ENCODE peak calls at places on chromosomes 2 and 18, in five cellular contexts. G, A, S, V and P are unnamed samples. For H3K9me3, the result is how much of the 10 kb centered on the place peaks cover.

GRCh38 chr2:72263043-72263780 is 115.5 kb upstream of the CYP26B1 start:
- DNase-seq in G (no peak), S (no peak), A (peak), V (peak), P (no peak)

GRCh38 chr2:191927319-191927867 is 80.5 kb upstream of the CAVIN2 start:
- DNase-seq in G (peak), S (peak), A (peak), V (peak), P (no peak)

GRCh38 chr18:77157312-77157711 is 24.7 kb upstream of the MBP start:
- DNase-seq in G (no peak), S (no peak), A (no peak), V (no peak), P (no peak)

GRCh38 chr2:38279201-38279600 is 97.9 kb downstream of the ATL2 start:
- DNase-seq in S (no peak), V (peak), A (peak), G (no peak), P (no peak)

GRCh38 chr2:242065456-242065855 is 195.9 kb downstream of the RTP5 start:
- DNase-seq in G (no peak), A (no peak), S (no peak), V (no peak), P (no peak)

GRCh38 chr2:152097291-152098032 is 1.4 kb downstream of the CACNB4 start:
- DNase-seq in G (peak), S (peak), A (peak), V (peak), P (no peak)

GRCh38 chr18:45775241-45775676 is 50.2 kb upstream of the SIGLEC15 start:
- DNase-seq in A (peak), V (peak), G (peak), S (peak), P (peak)

GRCh38 chr2:74104839-74105238 is 42.9 kb downstream of the BOLA3 start:
- DNase-seq in S (no peak), A (peak), G (no peak), V (no peak), P (no peak)

GRCh38 chr2:120660771-120661459 is 74.8 kb upstream of the GLI2 start:
- DNase-seq in A (no peak), V (no peak), G (no peak), S (no peak), P (no peak)

GRCh38 chr2:46669016-46669415 is 189.7 kb downstream of the TMEM247 start:
- DNase-seq in A (no peak), V (no peak), S (no peak), G (no peak), P (no peak)

GRCh38 chr2:11899264-11899818 is 152.9 kb downstream of the LPIN1 start:
- DNase-seq in G (peak), S (no peak), V (peak), A (peak), P (no peak)

GRCh38 chr2:103525757-103526156 is 763.9 kb downstream of the TMEM182 start:
- DNase-seq in A (no peak), V (no peak), G (no peak), S (no peak), P (no peak)

GRCh38 chr2:116117845-116118244 is 1675.4 kb downstream of the DPP10 start:
- DNase-seq in A (no peak), G (no peak), S (no peak), V (no peak), P (no peak)

GRCh38 chr2:217660423-217660822 is 342.4 kb downstream of the TNS1 start:
- DNase-seq in S (no peak), G (no peak), A (no peak), V (no peak), P (no peak)

GRCh38 chr2:225328192-225328591 is 71.3 kb upstream of the NYAP2 start:
- DNase-seq in V (peak), A (no peak), S (no peak), G (peak), P (no peak)

GRCh38 chr2:148542614-148543013 is 101.9 kb upstream of the EPC2 start:
- DNase-seq in A (no peak), V (no peak), S (no peak), G (no peak), P (no peak)

GRCh38 chr2:191670787-191671186 is 7.1 kb upstream of the NABP1 start:
- DNase-seq in G (no peak), V (no peak), S (no peak), A (no peak), P (no peak)

GRCh38 chr2:196635156-196635555 is 4.4 kb upstream of the CCDC150 start:
- DNase-seq in G (no peak), S (no peak), A (peak), V (no peak), P (no peak)

GRCh38 chr18:27921392-27921791 is 255.5 kb downstream of the CDH2 start:
- DNase-seq in A (no peak), S (no peak), G (no peak), V (no peak), P (no peak)

GRCh38 chr2:191931332-191931731 is 84.4 kb upstream of the CAVIN2 start:
- DNase-seq in G (no peak), S (no peak), V (no peak), A (no peak), P (no peak)

GRCh38 chr2:112621792-112622527 is 23.8 kb upstream of the SLC20A1 start:
- DNase-seq in S (no peak), V (peak), G (peak), A (peak), P (no peak)

GRCh38 chr2:17386771-17387170 is 131.5 kb downstream of the RAD51AP2 start:
- DNase-seq in G (no peak), A (no peak), V (no peak), S (no peak), P (no peak)

GRCh38 chr2:37711308-37711731 is 39.9 kb upstream of the CDC42EP3 start:
- DNase-seq in V (peak), A (peak), S (peak), G (peak), P (no peak)

GRCh38 chr18:10928971-10929373 is 220.4 kb downstream of the PIEZO2 start:
- DNase-seq in G (peak), A (peak), S (no peak), V (peak), P (no peak)

GRCh38 chr2:72136349-72136748 is 11.3 kb downstream of the CYP26B1 start:
- DNase-seq in G (no peak), A (no peak), S (no peak), V (no peak), P (no peak)

GRCh38 chr18:65725421-65726050 is 25.3 kb upstream of the CDH7 start:
- DNase-seq in S (no peak), V (no peak), A (no peak), G (no peak), P (no peak)

GRCh38 chr2:118032169-118033013 is 18.5 kb upstream of the CCDC93 start:
- DNase-seq in S (no peak), V (peak), A (peak), G (no peak), P (no peak)

GRCh38 chr18:23238152-23238531 is 102.9 kb downstream of the CABLES1 start:
- DNase-seq in S (no peak), A (peak), G (peak), V (peak), P (no peak)

GRCh38 chr2:237558918-237559645 is 7.3 kb upstream of the PRLH start:
- DNase-seq in V (peak), G (peak), A (peak), S (no peak), P (no peak)

GRCh38 chr2:32805104-32806095 is 141.4 kb upstream of the LTBP1 start:
- DNase-seq in G (no peak), V (peak), A (peak), S (peak), P (no peak)

DNA sequence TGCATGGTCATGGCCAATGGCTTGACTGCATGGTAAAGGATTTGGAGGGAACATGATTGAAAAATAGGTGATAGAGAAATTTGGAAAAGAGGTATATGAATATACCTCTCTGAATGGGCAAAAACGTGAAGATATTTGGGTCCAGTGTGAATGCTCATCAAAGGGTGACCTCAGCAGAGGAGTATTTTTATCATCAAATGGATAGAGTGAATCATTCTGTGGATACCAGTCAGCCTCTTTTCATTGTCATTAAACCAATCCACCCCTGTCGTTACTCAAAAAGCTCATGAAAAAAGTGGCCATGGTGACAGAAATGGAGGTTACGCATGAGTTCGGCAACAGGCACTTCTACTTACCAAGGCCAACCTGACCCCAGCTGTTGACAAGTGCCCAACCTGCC is 1074.7 kb downstream of the TSN start:
- DNase-seq in V (no peak), S (no peak), A (no peak), G (no peak), P (no peak)
- H3K9me3 ChIP-seq in V (under half), S (under half), A (under half), G (under half), P (under half)

GRCh38 chr18:72572896-72573295 is 28.8 kb upstream of the CBLN2 start:
- DNase-seq in S (no peak), G (no peak), V (no peak), A (no peak), P (no peak)
- H3K9me3 ChIP-seq in S (under half), G (under half), V (under half), A (under half), P (under half)

GRCh38 chr18:79732721-79733025 is 53.1 kb downstream of the CTDP1 start:
- DNase-seq in G (no peak), A (no peak), S (no peak), V (no peak), P (no peak)
- H3K9me3 ChIP-seq in G (under half), A (under half), S (under half), V (under half), P (under half)

GRCh38 chr18:35303610-35304009 is 13.6 kb upstream of the ZSCAN30 start:
- DNase-seq in V (no peak), G (no peak), S (no peak), A (no peak), P (no peak)
- H3K9me3 ChIP-seq in V (half or more), G (half or more), S (under half), A (under half), P (under half)

GRCh38 chr2:236265675-236266074 is 1.5 kb upstream of the ASB18 start:
- DNase-seq in S (no peak), G (no peak), A (no peak), V (no peak), P (no peak)
- H3K9me3 ChIP-seq in S (under half), G (under half), A (under half), V (under half), P (under half)

DNA sequence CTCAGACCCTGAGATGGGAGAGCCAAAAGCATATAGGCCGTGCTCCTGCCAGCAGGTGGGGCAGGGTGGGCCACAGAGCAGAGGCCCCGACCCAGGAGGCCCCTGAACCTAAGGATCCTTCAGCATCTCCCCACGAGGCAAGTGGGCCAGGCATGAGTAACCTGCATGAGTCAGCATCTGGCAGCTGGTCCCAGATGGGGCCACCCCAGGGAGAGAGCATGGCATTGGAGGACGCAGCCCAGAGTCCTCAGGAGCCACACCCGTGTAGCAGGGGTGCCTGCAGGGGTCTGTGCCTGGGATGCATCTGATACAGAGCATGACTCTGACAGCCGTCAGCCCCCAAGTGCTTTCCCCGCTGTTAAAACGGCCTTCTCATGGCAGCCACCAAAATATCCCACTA is 185.6 kb upstream of the SALL3 start:
- DNase-seq in G (no peak), A (peak), S (no peak), V (no peak), P (no peak)
- H3K9me3 ChIP-seq in G (under half), A (under half), S (under half), V (half or more), P (under half)